ENCODE peak calls at places on chromosome 12, in ten cellular contexts. B is SK-N-SH, Y is neural progenitor cell, G is endothelial cell of umbilical vein, R is hepatocyte, J is MM.1S, F is mesendoderm, O is fibroblast of lung, T is PC-3, D is keratinocyte. Z is an unnamed sample.

GRCh38 chr12:84919271-84919670 is 6.7 kb upstream of the SLC6A15 start:
- DNase-seq in B (no peak), Y (no peak), G (no peak), R (no peak), J (no peak), F (no peak), O (peak; percentile 54), T (peak; percentile 48), D (no peak), Z (no peak)

GRCh38 chr12:45660330-45660729 is 69.2 kb upstream of the ARID2 start:
- DNase-seq in B (no peak), Y (no peak), G (peak; percentile 39), R (no peak), J (no peak), F (no peak), O (peak; percentile 69), T (peak; percentile 91), D (peak; percentile 45), Z (peak; percentile 36)

GRCh38 chr12:64611430-64612286 is 1.4 kb downstream of the RASSF3 start:
- DNase-seq in B (peak; percentile 66), Y (peak; percentile 41), G (peak; percentile 55), R (peak; percentile 50), J (peak; percentile 35), F (no peak), O (peak; percentile 29), T (peak; percentile 39), D (no peak), Z (no peak)

GRCh38 chr12:123748661-123749060 is 13.4 kb upstream of the DNAH10 start:
- DNase-seq in B (no peak), Y (no peak), G (no peak), R (no peak), J (no peak), F (no peak), O (peak; percentile 64), T (peak; percentile 37), D (no peak), Z (no peak)

GRCh38 chr12:106954462-106955376 is 988 bp upstream of the TMEM263 start:
- DNase-seq in B (peak; percentile 58), Y (peak; percentile 25), G (peak; percentile 66), R (peak; percentile 23), J (peak; percentile 19), F (no peak), O (peak; percentile 34), T (no peak), D (no peak), Z (no peak)

GRCh38 chr12:124588689-124589318 is 21.4 kb upstream of the NCOR2 start:
- DNase-seq in B (no peak), Y (no peak), G (peak; percentile 75), R (no peak), J (no peak), F (no peak), O (peak; percentile 87), T (peak; percentile 58), D (no peak), Z (no peak)

GRCh38 chr12:27899151-27899661 is 73.3 kb downstream of the PTHLH start:
- DNase-seq in B (no peak), Y (no peak), G (no peak), R (peak; percentile 80), J (no peak), F (peak; percentile 47), O (peak; percentile 99), T (peak; percentile 85), D (peak; percentile 55), Z (no peak)

GRCh38 chr12:130953783-130954543 is at the start of gene ADGRD1:
- DNase-seq in B (no peak), Y (no peak), G (no peak), R (peak; percentile 62), J (no peak), F (peak; percentile 84), O (no peak), T (no peak), D (no peak), Z (no peak)

GRCh38 chr12:56878010-56878339 is 56.2 kb downstream of the SDR9C7 start:
- DNase-seq in B (no peak), Y (no peak), G (no peak), R (no peak), J (no peak), F (no peak), O (peak; percentile 6), T (no peak), D (no peak), Z (no peak)

GRCh38 chr12:43362910-43363694 is 188.9 kb downstream of the ADAMTS20 start:
- DNase-seq in B (no peak), Y (no peak), G (no peak), R (no peak), J (no peak), F (peak; percentile 10), O (peak; percentile 28), T (peak; percentile 62), D (no peak), Z (no peak)

GRCh38 chr12:101915856-101916255 is 38.5 kb downstream of the DRAM1 start:
- DNase-seq in B (no peak), Y (no peak), G (no peak), R (no peak), J (no peak), F (no peak), O (no peak), T (no peak), D (no peak), Z (no peak)

GRCh38 chr12:124736115-124737039 is 127.3 kb downstream of the SCARB1 start:
- DNase-seq in B (no peak), Y (no peak), G (no peak), R (no peak), J (no peak), F (no peak), O (no peak), T (no peak), D (no peak), Z (no peak)

GRCh38 chr12:68461645-68462044 is 129.5 kb upstream of the MDM1 start:
- DNase-seq in B (no peak), Y (no peak), G (no peak), R (no peak), J (no peak), F (no peak), O (no peak), T (no peak), D (no peak), Z (no peak)

DNA sequence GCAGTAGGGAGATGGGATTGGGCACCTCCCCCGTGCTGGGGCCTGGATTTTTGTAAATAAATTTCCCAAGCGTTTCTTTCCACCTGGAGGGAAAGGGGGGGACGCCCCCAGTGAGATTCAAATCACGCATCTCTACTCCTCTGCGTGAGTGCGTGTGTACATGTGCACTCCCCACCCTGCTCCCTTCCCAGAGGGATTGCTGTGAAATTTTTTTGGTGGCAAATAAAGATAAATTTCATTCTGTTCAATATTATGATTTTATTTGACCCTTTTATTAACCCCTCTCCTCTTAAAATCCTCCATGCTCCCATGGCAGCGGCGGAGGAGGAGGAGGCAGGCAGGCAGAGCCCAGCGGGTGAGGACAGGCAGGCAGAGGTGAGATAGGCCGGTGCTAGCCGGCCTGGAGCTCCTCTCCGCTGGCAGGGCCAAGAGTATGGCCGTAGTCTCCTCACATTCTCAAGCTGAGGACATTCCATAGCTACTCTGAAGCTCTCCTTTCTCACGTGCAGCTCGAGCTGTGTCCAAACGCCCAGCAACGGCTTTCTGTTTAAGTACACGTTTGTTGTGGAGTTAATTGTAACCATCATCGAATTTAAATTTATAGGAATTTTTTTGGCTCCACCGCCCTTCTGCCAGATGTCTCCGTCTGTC is 1.5 kb upstream of the HOTAIR start:
- DNase-seq in B (no peak), Y (no peak), G (no peak), R (no peak), J (no peak), F (peak; percentile 60), O (no peak), T (no peak), D (no peak), Z (no peak)
- H3K79me2 ChIP-seq in B (no peaks in the 10 kb centered on the region), Y (no peaks in the 10 kb centered on the region), G (no peaks in the 10 kb centered on the region), R (no peaks in the 10 kb centered on the region), J (no peaks in the 10 kb centered on the region), F (no peaks in the 10 kb centered on the region), O (no peaks in the 10 kb centered on the region), T (no peaks in the 10 kb centered on the region), D (peaks cover 22% of the 10 kb centered on the region), Z (no peaks in the 10 kb centered on the region)

DNA sequence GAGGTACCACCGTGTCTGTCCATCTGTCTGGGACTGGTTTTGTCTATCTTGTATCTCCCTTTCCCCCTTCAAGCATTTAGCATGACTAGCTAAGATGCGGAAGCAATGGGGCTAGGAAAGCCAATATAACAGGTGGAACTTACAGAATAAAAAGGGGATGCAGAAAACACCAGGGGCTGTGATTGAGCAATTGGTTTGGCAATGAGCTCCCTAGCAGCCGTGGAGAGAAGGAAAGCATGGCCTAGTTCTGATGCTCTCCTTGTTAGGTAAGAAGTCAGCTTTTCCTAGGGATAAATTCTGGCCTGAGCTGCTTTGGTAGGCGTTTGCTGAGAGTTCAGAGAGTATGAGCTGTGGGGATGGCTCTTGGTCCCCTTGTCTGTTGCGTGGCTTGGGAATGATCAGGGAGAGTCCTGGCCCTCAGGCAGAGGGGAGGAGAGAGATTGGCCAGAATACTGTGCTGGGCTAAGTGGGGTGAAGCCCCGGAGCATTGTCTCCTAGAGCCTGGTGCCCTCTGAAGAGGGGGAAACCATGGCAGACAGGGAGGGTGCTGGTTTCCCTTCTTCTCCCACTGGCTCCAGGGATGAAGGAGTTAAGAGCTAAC is 7.1 kb downstream of the SETD1B start:
- DNase-seq in B (no peak), Y (no peak), G (no peak), R (no peak), J (no peak), F (no peak), O (no peak), T (peak; percentile 13), D (no peak), Z (no peak)
- H3K79me2 ChIP-seq in B (peaks cover 95% of the 10 kb centered on the region), Y (peaks cover 85% of the 10 kb centered on the region), G (peaks cover 80% of the 10 kb centered on the region), R (peaks cover 95% of the 10 kb centered on the region), J (peaks cover 61% of the 10 kb centered on the region), F (peaks cover 65% of the 10 kb centered on the region), O (peaks cover 89% of the 10 kb centered on the region), T (peaks cover 91% of the 10 kb centered on the region), D (peaks cover 73% of the 10 kb centered on the region), Z (peaks cover 53% of the 10 kb centered on the region)

GRCh38 chr12:65871865-65872645 is 47.8 kb downstream of the HMGA2 start:
- DNase-seq in B (no peak), Y (no peak), G (no peak), R (no peak), J (no peak), F (no peak), O (no peak), T (no peak), D (no peak), Z (no peak)

GRCh38 chr12:65868133-65868705 is 43.9 kb downstream of the HMGA2 start:
- DNase-seq in B (no peak), Y (no peak), G (peak; percentile 59), R (peak; percentile 28), J (no peak), F (no peak), O (peak; percentile 95), T (no peak), D (no peak), Z (no peak)

GRCh38 chr12:65867428-65867827 is 43.1 kb downstream of the HMGA2 start:
- DNase-seq in B (no peak), Y (no peak), G (peak; percentile 40), R (no peak), J (no peak), F (no peak), O (peak; percentile 96), T (peak; percentile 54), D (no peak), Z (no peak)

GRCh38 chr12:65868878-65869277 is 44.6 kb downstream of the HMGA2 start:
- DNase-seq in B (no peak), Y (no peak), G (no peak), R (no peak), J (no peak), F (no peak), O (peak; percentile 49), T (no peak), D (no peak), Z (no peak)
- H3K79me2 ChIP-seq in B (peaks cover 100% of the 10 kb centered on the region), Y (peaks cover 39% of the 10 kb centered on the region), G (peaks cover 94% of the 10 kb centered on the region), R (peaks cover 26% of the 10 kb centered on the region), J (no peaks in the 10 kb centered on the region), F (no peaks in the 10 kb centered on the region), O (peaks cover 75% of the 10 kb centered on the region), T (peaks cover 100% of the 10 kb centered on the region), D (peaks cover 92% of the 10 kb centered on the region), Z (peaks cover 87% of the 10 kb centered on the region)

GRCh38 chr12:120235369-120236123 is 30.0 kb downstream of the PXN start:
- DNase-seq in B (no peak), Y (peak; percentile 55), G (peak; percentile 26), R (no peak), J (no peak), F (peak; percentile 79), O (no peak), T (no peak), D (no peak), Z (no peak)
- H3K79me2 ChIP-seq in B (peaks cover 88% of the 10 kb centered on the region), Y (peaks cover 21% of the 10 kb centered on the region), G (peaks cover 83% of the 10 kb centered on the region), R (peaks cover 83% of the 10 kb centered on the region), J (no peaks in the 10 kb centered on the region), F (peaks cover 74% of the 10 kb centered on the region), O (peaks cover 80% of the 10 kb centered on the region), T (peaks cover 90% of the 10 kb centered on the region), D (peaks cover 84% of the 10 kb centered on the region), Z (peaks cover 70% of the 10 kb centered on the region)

Z was measured in PC-9.